ENCODE peak calls at places on chromosomes 12 and 14, in four cellular contexts. Q is kidney tubule cell, W is myocyte, L is nephron progenitor cell. E is an unnamed sample.

GRCh38 chr12:2378835-2379330 is 326.1 kb downstream of the CACNA1C start:
- DNase-seq in Q (no peak), L (no peak), W (no peak), E (no peak)

GRCh38 chr14:52012635-52013034 is 23.3 kb downstream of the RTRAF start:
- DNase-seq in W (peak; percentile 34), Q (no peak), L (no peak), E (no peak)

GRCh38 chr12:53078425-53079225 is 565 bp downstream of the SPRYD3 start:
- DNase-seq in W (no peak), Q (no peak), L (no peak), E (peak; percentile 49)

GRCh38 chr12:68609955-68610434 is 704 bp upstream of the RAP1B start:
- DNase-seq in W (no peak), L (no peak), Q (no peak), E (peak; percentile 53)

GRCh38 chr12:56007892-56008471 is 10.9 kb downstream of the SUOX start:
- DNase-seq in L (no peak), Q (peak; percentile 11), W (peak; percentile 11), E (peak; percentile 10)

GRCh38 chr12:57540998-57541397 is 6.0 kb downstream of the DCTN2 start:
- DNase-seq in Q (peak; percentile 37), L (no peak), W (no peak), E (no peak)

GRCh38 chr12:4866288-4866687 is 43.4 kb upstream of the KCNA1 start:
- DNase-seq in L (no peak), Q (no peak), W (no peak), E (no peak)

GRCh38 chr12:108773798-108774788 is 42.8 kb upstream of the CORO1C start:
- DNase-seq in W (peak; percentile 97), Q (peak; percentile 61), L (peak; percentile 52), E (no peak)

GRCh38 chr14:92565040-92565717 is 51.6 kb downstream of the RIN3 start:
- DNase-seq in L (no peak), Q (peak; percentile 18), W (no peak), E (peak; percentile 60)

GRCh38 chr12:96249196-96250118 is 55.3 kb downstream of the ELK3 start:
- DNase-seq in W (no peak), L (peak; percentile 70), Q (peak; percentile 12), E (no peak)

GRCh38 chr14:49879683-49880204 is 13.1 kb upstream of the ARF6 start:
- DNase-seq in Q (peak; percentile 87), W (peak; percentile 56), L (peak; percentile 30), E (peak; percentile 80)

GRCh38 chr14:68464716-68465115 is 328.2 kb downstream of the ZFP36L1 start:
- DNase-seq in L (no peak), Q (peak; percentile 99), W (no peak), E (peak; percentile 97)

GRCh38 chr14:72558721-72559120 is 335.2 kb downstream of the DPF3 start:
- DNase-seq in Q (peak; percentile 88), L (no peak), W (peak; percentile 89), E (peak; percentile 49)

GRCh38 chr12:111308473-111308872 is 60.4 kb downstream of the PHETA1 start:
- DNase-seq in Q (no peak), L (no peak), W (no peak), E (no peak)

GRCh38 chr12:509494-509893 is 49.8 kb downstream of the B4GALNT3 start:
- DNase-seq in L (no peak), W (no peak), Q (peak; percentile 84), E (peak; percentile 81)

E was measured in PC-3.